ENCODE peak calls at places on chromosomes 16 and 17, in eight cellular contexts. F, Z, U, H, Q, M, W and O are unnamed samples.

GRCh38 chr16:9256196-9256595 is 164.8 kb downstream of the HAPSTR1 start:
- DNase-seq in U (peak), W (no peak), Z (no peak), F (peak), Q (no peak), M (no peak), H (no peak), O (no peak)

GRCh38 chr17:47164263-47164662 is 24.8 kb downstream of the CDC27 start:
- DNase-seq in M (no peak), U (no peak), Q (no peak), W (no peak), F (no peak), H (no peak), Z (no peak), O (no peak)

GRCh38 chr17:8629371-8630226 is 926 bp downstream of the MYH10 start:
- DNase-seq in W (no peak), Z (no peak), M (peak), Q (peak), F (peak), U (no peak), H (no peak), O (no peak)

GRCh38 chr17:56023851-56024250 is 129.4 kb upstream of the ANKFN1 start:
- DNase-seq in H (no peak), U (no peak), M (no peak), Q (no peak), F (no peak), Z (no peak), W (no peak), O (no peak)

GRCh38 chr17:9206160-9206988 is 185.1 kb downstream of the NTN1 start:
- DNase-seq in W (no peak), Z (no peak), Q (no peak), M (no peak), U (no peak), F (no peak), H (no peak), O (peak)

GRCh38 chr17:37828313-37829124 is 83.7 kb upstream of the HNF1B start:
- DNase-seq in U (peak), Z (no peak), M (peak), H (no peak), Q (peak), W (no peak), F (no peak), O (no peak)

GRCh38 chr17:57110152-57110542 is 25.1 kb downstream of the AKAP1 start:
- DNase-seq in F (no peak), Q (no peak), H (no peak), M (no peak), U (no peak), W (no peak), Z (no peak), O (no peak)

GRCh38 chr16:11405331-11406176 is 60.3 kb downstream of the RMI2 start:
- DNase-seq in Z (no peak), H (no peak), Q (no peak), W (peak), M (peak), U (peak), F (peak), O (no peak)

GRCh38 chr16:73214825-73215481 is 167.0 kb upstream of the ZFHX3 start:
- DNase-seq in W (peak), F (no peak), M (peak), Z (no peak), U (no peak), Q (peak), H (peak), O (no peak)

GRCh38 chr16:11857161-11857560 is 5.8 kb upstream of the RSL1D1 start:
- DNase-seq in M (peak), F (no peak), Q (peak), Z (no peak), H (no peak), U (peak), W (peak), O (no peak)

GRCh38 chr16:64238576-64238975 is 883.3 kb downstream of the CDH11 start:
- DNase-seq in U (peak), Q (peak), Z (no peak), W (no peak), M (no peak), H (peak), F (no peak), O (no peak)

GRCh38 chr16:89506113-89506504 is 2.1 kb upstream of the SPG7 start:
- DNase-seq in F (no peak), U (no peak), Q (no peak), Z (no peak), M (peak), W (no peak), H (no peak), O (no peak)

GRCh38 chr16:57621521-57622268 is 6.7 kb upstream of the ADGRG1 start:
- DNase-seq in U (peak), F (no peak), H (no peak), W (no peak), Z (no peak), M (no peak), Q (no peak), O (peak)

GRCh38 chr17:44004761-44005526 is 522 bp downstream of the NAGS start:
- DNase-seq in F (peak), W (no peak), M (no peak), H (no peak), Z (no peak), U (peak), Q (no peak), O (no peak)

GRCh38 chr16:89453662-89454321 is 36.6 kb downstream of the ANKRD11 start:
- DNase-seq in U (peak), W (no peak), H (no peak), Q (no peak), F (no peak), Z (no peak), M (peak), O (no peak)

GRCh38 chr17:51796026-51796425 is 362.5 kb downstream of the CA10 start:
- DNase-seq in W (no peak), Q (no peak), F (no peak), H (no peak), Z (no peak), U (no peak), M (no peak), O (no peak)

GRCh38 chr17:28580925-28581324 is 4.2 kb upstream of the ALDOC start:
- DNase-seq in W (no peak), U (no peak), Z (no peak), H (no peak), M (no peak), Q (no peak), F (no peak), O (no peak)

GRCh38 chr16:53093162-53093744 is 38.5 kb downstream of the CHD9 start:
- DNase-seq in H (no peak), Z (no peak), Q (no peak), U (no peak), M (no peak), F (no peak), W (no peak), O (no peak)

GRCh38 chr17:44400226-44400847 is 10.9 kb upstream of the ITGA2B start:
- DNase-seq in M (peak), Z (no peak), H (no peak), W (peak), Q (peak), F (no peak), U (peak), O (no peak)

GRCh38 chr16:80611171-80611929 is 70.6 kb downstream of the DYNLRB2 start:
- DNase-seq in Z (no peak), M (no peak), F (no peak), H (no peak), Q (no peak), W (no peak), U (no peak), O (no peak)

GRCh38 chr16:50372611-50373344 is 4.0 kb upstream of the BRD7 start:
- DNase-seq in H (peak), Z (peak), U (peak), F (no peak), Q (peak), W (no peak), M (no peak), O (no peak)

GRCh38 chr17:4968916-4969550 is 1.4 kb upstream of the SPAG7 start:
- DNase-seq in H (peak), U (peak), F (peak), Z (no peak), W (peak), M (peak), Q (peak), O (no peak)

GRCh38 chr17:65236321-65236720 is 99.2 kb downstream of the RGS9 start:
- DNase-seq in H (no peak), U (no peak), W (no peak), Z (no peak), Q (no peak), M (no peak), F (no peak), O (no peak)

GRCh38 chr16:57807252-57807967 is 5.1 kb upstream of the KIFC3 start:
- DNase-seq in F (no peak), Z (no peak), H (no peak), W (no peak), U (peak), Q (no peak), M (no peak), O (no peak)

GRCh38 chr16:22189473-22190168 is 16.5 kb upstream of the EEF2K start:
- DNase-seq in H (no peak), W (no peak), Q (peak), M (peak), Z (no peak), U (peak), F (peak), O (no peak)

GRCh38 chr16:75456971-75457370 is 7.5 kb downstream of the TMEM170A start:
- DNase-seq in Z (no peak), Q (no peak), U (no peak), F (no peak), H (no peak), M (no peak), W (no peak), O (peak)

GRCh38 chr17:9792181-9792840 is 919 bp upstream of the DHRS7C start:
- DNase-seq in H (no peak), Q (no peak), Z (no peak), U (no peak), M (no peak), W (no peak), F (no peak), O (no peak)

GRCh38 chr17:81987161-81987770 is 9.8 kb downstream of the ASPSCR1 start:
- DNase-seq in M (no peak), Z (no peak), U (no peak), H (no peak), Q (no peak), F (no peak), W (no peak), O (peak)

GRCh38 chr17:8300629-8301242 is 5.5 kb upstream of the SLC25A35 start:
- DNase-seq in M (peak), H (peak), Q (peak), F (peak), U (peak), Z (no peak), W (peak), O (no peak)

GRCh38 chr17:28252436-28252835 is 66.6 kb upstream of the TMEM97 start:
- DNase-seq in Q (peak), F (no peak), Z (no peak), M (no peak), W (peak), H (peak), U (peak), O (no peak)

GRCh38 chr17:82020874-82021727 is 1.6 kb downstream of the CENPX start:
- DNase-seq in F (peak), W (peak), Q (peak), M (peak), U (peak), Z (no peak), H (peak), O (no peak)

GRCh38 chr17:6413073-6413472 is 21.8 kb downstream of the AIPL1 start:
- DNase-seq in F (no peak), U (peak), Q (peak), M (peak), H (peak), W (no peak), Z (no peak), O (no peak)
- TF ChIP-seq CTCF in F (peak), U (peak), Q (peak), M (peak), H (peak), W (peak), Z (no peak), O (peak)

DNA sequence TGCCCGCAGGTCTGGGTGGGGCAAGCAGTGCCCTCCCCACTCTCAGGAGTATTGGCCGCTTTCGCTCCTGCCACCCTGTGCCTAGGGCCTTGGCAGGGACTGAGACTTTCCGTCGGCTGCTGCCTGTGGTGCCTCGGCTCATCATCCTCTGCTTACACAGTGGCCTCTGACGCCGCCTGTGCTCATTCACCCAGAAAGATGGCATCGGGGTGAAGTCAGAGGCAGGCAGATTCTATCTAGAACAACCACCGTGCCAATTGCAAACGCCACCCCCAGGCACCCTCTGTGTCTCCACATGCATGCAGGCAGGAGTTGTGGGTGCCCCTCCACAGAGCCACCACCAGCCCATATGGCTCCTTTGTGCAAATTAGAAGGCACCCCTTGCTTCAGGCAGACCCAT is 154.2 kb upstream of the GSE1 start:
- DNase-seq in H (no peak), U (no peak), Z (no peak), M (no peak), F (no peak), Q (no peak), W (no peak), O (no peak)
- TF ChIP-seq CTCF in H (no peak), U (no peak), Z (no peak), M (no peak), F (no peak), Q (no peak), W (no peak), O (no peak)

GRCh38 chr17:17144061-17144460 is 62.1 kb downstream of the PLD6 start:
- DNase-seq in F (no peak), U (no peak), M (no peak), Q (no peak), Z (no peak), H (no peak), W (no peak), O (no peak)

GRCh38 chr17:17147821-17148220 is 58.3 kb downstream of the PLD6 start:
- DNase-seq in F (no peak), M (peak), Z (no peak), U (no peak), Q (peak), H (no peak), W (no peak), O (no peak)

GRCh38 chr17:17149520-17150449 is 56.3 kb downstream of the PLD6 start:
- DNase-seq in Q (no peak), Z (no peak), M (no peak), W (no peak), F (no peak), U (no peak), H (no peak), O (no peak)

GRCh38 chr17:17144916-17145665 is 61.0 kb downstream of the PLD6 start:
- DNase-seq in M (no peak), U (no peak), W (no peak), F (no peak), H (no peak), Q (no peak), Z (no peak), O (no peak)

DNA sequence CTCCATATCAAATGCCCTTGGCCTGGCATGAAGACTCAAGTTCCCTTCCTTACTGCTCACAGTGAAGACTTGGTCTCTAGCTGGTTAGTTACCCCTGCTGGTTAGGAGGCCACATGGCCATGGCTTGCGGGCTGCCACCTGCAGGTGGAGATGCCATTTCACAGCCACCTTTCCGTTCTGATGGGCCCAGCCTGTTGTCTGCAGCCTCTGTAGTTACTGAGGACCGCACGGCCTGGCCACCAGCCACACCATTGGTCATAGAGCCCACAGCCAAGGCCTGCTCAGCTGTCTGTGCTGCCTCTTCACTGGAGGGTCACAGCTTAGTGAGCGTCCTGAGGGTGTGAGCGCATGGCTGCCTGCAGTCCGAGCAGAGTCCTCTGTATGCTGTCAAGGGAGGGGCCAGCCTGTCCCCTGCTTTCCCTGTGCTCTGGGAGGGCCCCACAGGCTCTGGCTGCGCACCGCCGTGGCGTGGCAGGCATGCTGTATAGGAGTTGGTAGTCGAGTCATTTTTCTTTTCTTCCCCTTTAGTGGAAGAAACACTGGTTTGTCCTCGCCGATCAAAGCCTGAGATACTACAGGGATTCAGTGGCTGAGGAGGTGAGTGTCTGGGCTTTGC is 59.2 kb downstream of the PLD6 start:
- DNase-seq in U (peak), Z (no peak), H (no peak), W (no peak), M (no peak), F (no peak), Q (no peak), O (no peak)
- TF ChIP-seq CTCF in U (peak), Z (no peak), H (peak), W (peak), M (no peak), F (no peak), Q (peak), O (peak)

GRCh38 chr17:76683011-76683755 is 27.6 kb downstream of the MXRA7 start:
- DNase-seq in U (no peak), F (no peak), H (no peak), M (no peak), Z (no peak), Q (no peak), W (no peak), O (no peak)

GRCh38 chr17:76682306-76682705 is 28.5 kb downstream of the MXRA7 start:
- DNase-seq in W (peak), Q (peak), U (no peak), M (peak), H (no peak), F (no peak), Z (no peak), O (no peak)

GRCh38 chr17:76679242-76679641 is 31.5 kb downstream of the MXRA7 start:
- DNase-seq in Q (no peak), U (no peak), H (no peak), Z (no peak), F (no peak), W (no peak), M (no peak), O (no peak)

GRCh38 chr17:76683921-76684745 is 26.6 kb downstream of the MXRA7 start:
- DNase-seq in W (no peak), Z (no peak), F (no peak), M (no peak), U (no peak), H (no peak), Q (no peak), O (no peak)

GRCh38 chr17:76681222-76682137 is 29.3 kb downstream of the MXRA7 start:
- DNase-seq in Q (peak), U (peak), Z (no peak), F (peak), M (peak), W (peak), H (no peak), O (no peak)
- TF ChIP-seq CTCF in Q (peak), U (peak), Z (peak), F (peak), M (peak), W (peak), H (peak), O (peak)

DNA sequence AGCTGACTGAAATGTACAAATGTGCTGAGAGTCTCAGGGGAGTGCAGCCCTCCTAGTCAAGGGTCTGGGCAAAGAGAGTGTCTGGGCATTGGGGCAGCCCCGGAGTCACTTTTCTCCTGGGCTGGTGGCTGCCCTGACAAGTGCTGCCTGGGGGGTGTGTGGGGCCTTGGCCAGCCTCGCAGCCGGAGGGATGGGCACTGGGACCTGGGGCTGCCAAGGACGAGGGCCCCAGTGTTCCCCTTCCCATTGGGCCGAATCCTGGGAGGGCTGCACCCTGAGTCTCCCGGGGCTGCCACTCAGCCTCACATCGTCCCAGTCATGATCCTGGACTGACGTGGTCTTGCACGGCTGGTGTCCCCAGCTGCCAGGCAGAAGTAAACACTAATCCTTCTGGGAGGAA is 132.3 kb downstream of the BANP start:
- DNase-seq in H (no peak), U (no peak), Z (no peak), W (no peak), F (no peak), Q (no peak), M (no peak), O (no peak)
- TF ChIP-seq CTCF in H (no peak), U (no peak), Z (no peak), W (no peak), F (no peak), Q (no peak), M (no peak), O (no peak)

DNA sequence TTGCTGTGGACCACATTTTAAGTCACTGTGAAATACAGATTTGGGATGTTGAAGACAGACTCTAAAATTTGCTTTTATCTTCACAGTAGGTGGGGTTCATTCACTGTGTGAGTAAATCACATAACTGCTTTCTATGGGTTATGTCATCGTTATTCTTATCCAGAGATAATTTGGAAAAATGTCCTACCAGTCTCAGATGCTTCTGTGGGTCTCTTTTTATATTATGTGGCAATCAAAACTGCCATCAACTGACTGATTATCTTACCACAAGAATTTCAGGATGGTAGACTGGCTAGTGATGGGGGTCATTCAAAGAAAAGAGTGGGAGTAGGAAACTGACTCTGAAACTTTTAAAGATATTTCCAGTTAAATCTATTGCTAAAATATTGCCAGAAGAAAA is 3.1 kb downstream of the HSBP1 start:
- DNase-seq in M (no peak), Q (peak), W (peak), H (peak), Z (no peak), F (no peak), U (no peak), O (no peak)
- TF ChIP-seq CTCF in M (no peak), Q (no peak), W (no peak), H (no peak), Z (no peak), F (no peak), U (no peak), O (no peak)